ENCODE peak calls at places on chromosomes 12 and 14, in eight cellular contexts. One of them, this sample, is unnamed.
A peak's percentile ranks its signal among the peaks of the same experiment; 100 is the strongest.

GRCh38 chr14:64970776-64971451 is 1.2 kb downstream of the RAB15 start:
- DNase-seq in left lung: no peak
- DNase-seq in choroid plexus epithelial cell: no peak
- DNase-seq in heart right ventricle: no peak
- DNase-seq in body of pancreas: no peak
- DNase-seq in WERI-Rb-1: no peak
- DNase-seq in Panc1: no peak
- DNase-seq in heart left ventricle: no peak
- DNase-seq in this sample: no peak

GRCh38 chr12:89882757-89883156 is 174.1 kb upstream of the ATP2B1 start:
- DNase-seq in heart right ventricle: no peak
- DNase-seq in choroid plexus epithelial cell: no peak
- DNase-seq in left lung: no peak
- DNase-seq in body of pancreas: no peak
- DNase-seq in WERI-Rb-1: no peak
- DNase-seq in Panc1: no peak
- DNase-seq in heart left ventricle: no peak
- DNase-seq in this sample: no peak

GRCh38 chr14:22002860-22003284 is 329.3 kb upstream of the OR4E1 start:
- DNase-seq in left lung: no peak
- DNase-seq in heart right ventricle: no peak
- DNase-seq in body of pancreas: no peak
- DNase-seq in WERI-Rb-1: no peak
- DNase-seq in Panc1: no peak
- DNase-seq in choroid plexus epithelial cell: no peak
- DNase-seq in heart left ventricle: no peak
- DNase-seq in this sample: peak; percentile 13

GRCh38 chr14:97277711-97278110 is 480.5 kb downstream of the VRK1 start:
- DNase-seq in Panc1: no peak
- DNase-seq in heart right ventricle: no peak
- DNase-seq in WERI-Rb-1: no peak
- DNase-seq in body of pancreas: no peak
- DNase-seq in left lung: no peak
- DNase-seq in heart left ventricle: no peak
- DNase-seq in choroid plexus epithelial cell: no peak
- DNase-seq in this sample: no peak

GRCh38 chr12:87227157-87227556 is 802.0 kb downstream of the C12orf50 start:
- DNase-seq in Panc1: no peak
- DNase-seq in heart left ventricle: no peak
- DNase-seq in left lung: no peak
- DNase-seq in body of pancreas: no peak
- DNase-seq in heart right ventricle: no peak
- DNase-seq in WERI-Rb-1: no peak
- DNase-seq in choroid plexus epithelial cell: peak; percentile 80
- DNase-seq in this sample: no peak

GRCh38 chr12:49335955-49336644 is 888 bp downstream of the C1QL4 start:
- DNase-seq in left lung: no peak
- DNase-seq in Panc1: no peak
- DNase-seq in heart left ventricle: no peak
- DNase-seq in choroid plexus epithelial cell: no peak
- DNase-seq in heart right ventricle: no peak
- DNase-seq in WERI-Rb-1: no peak
- DNase-seq in body of pancreas: no peak
- DNase-seq in this sample: no peak

GRCh38 chr14:97723834-97724770 is 926.9 kb downstream of the VRK1 start:
- DNase-seq in WERI-Rb-1: no peak
- DNase-seq in heart right ventricle: no peak
- DNase-seq in left lung: no peak
- DNase-seq in heart left ventricle: no peak
- DNase-seq in Panc1: no peak
- DNase-seq in choroid plexus epithelial cell: no peak
- DNase-seq in body of pancreas: no peak
- DNase-seq in this sample: peak; percentile 54

GRCh38 chr12:75315518-75315917 is 14.6 kb downstream of the CAPS2 start:
- DNase-seq in left lung: no peak
- DNase-seq in heart right ventricle: no peak
- DNase-seq in choroid plexus epithelial cell: peak; percentile 75
- DNase-seq in WERI-Rb-1: no peak
- DNase-seq in body of pancreas: no peak
- DNase-seq in Panc1: no peak
- DNase-seq in heart left ventricle: no peak
- DNase-seq in this sample: no peak

GRCh38 chr12:127270193-127270592 is 996.8 kb upstream of the TMEM132C start:
- DNase-seq in left lung: no peak
- DNase-seq in choroid plexus epithelial cell: peak; percentile 73
- DNase-seq in WERI-Rb-1: no peak
- DNase-seq in heart right ventricle: no peak
- DNase-seq in Panc1: no peak
- DNase-seq in heart left ventricle: no peak
- DNase-seq in body of pancreas: no peak
- DNase-seq in this sample: no peak

GRCh38 chr12:8780389-8780788 is 42.0 kb upstream of the A2ML1 start:
- DNase-seq in Panc1: peak; percentile 2
- DNase-seq in heart right ventricle: no peak
- DNase-seq in left lung: no peak
- DNase-seq in body of pancreas: no peak
- DNase-seq in choroid plexus epithelial cell: peak; percentile 80
- DNase-seq in WERI-Rb-1: no peak
- DNase-seq in heart left ventricle: no peak
- DNase-seq in this sample: peak; percentile 35

GRCh38 chr12:114903394-114903748 is 219.4 kb upstream of the TBX3 start:
- DNase-seq in body of pancreas: no peak
- DNase-seq in choroid plexus epithelial cell: peak; percentile 46
- DNase-seq in heart left ventricle: no peak
- DNase-seq in left lung: no peak
- DNase-seq in heart right ventricle: no peak
- DNase-seq in WERI-Rb-1: no peak
- DNase-seq in Panc1: no peak
- DNase-seq in this sample: no peak

GRCh38 chr12:22518067-22518719 is 26.1 kb downstream of the C2CD5 start:
- DNase-seq in choroid plexus epithelial cell: peak; percentile 64
- DNase-seq in left lung: no peak
- DNase-seq in WERI-Rb-1: no peak
- DNase-seq in heart right ventricle: peak; percentile 47
- DNase-seq in body of pancreas: peak; percentile 83
- DNase-seq in Panc1: no peak
- DNase-seq in heart left ventricle: peak; percentile 54
- DNase-seq in this sample: no peak

GRCh38 chr12:85457026-85457425 is 177.0 kb downstream of the ALX1 start:
- DNase-seq in choroid plexus epithelial cell: no peak
- DNase-seq in heart right ventricle: no peak
- DNase-seq in left lung: no peak
- DNase-seq in heart left ventricle: no peak
- DNase-seq in WERI-Rb-1: no peak
- DNase-seq in Panc1: no peak
- DNase-seq in body of pancreas: no peak
- DNase-seq in this sample: no peak

GRCh38 chr12:52250048-52250990 is 17.3 kb downstream of the KRT7 start:
- DNase-seq in heart left ventricle: no peak
- DNase-seq in WERI-Rb-1: no peak
- DNase-seq in left lung: no peak
- DNase-seq in choroid plexus epithelial cell: no peak
- DNase-seq in Panc1: no peak
- DNase-seq in body of pancreas: peak; percentile 35
- DNase-seq in heart right ventricle: no peak
- DNase-seq in this sample: no peak

GRCh38 chr12:124109760-124110159 is 136.7 kb downstream of the ZNF664 start:
- DNase-seq in heart left ventricle: no peak
- DNase-seq in WERI-Rb-1: no peak
- DNase-seq in heart right ventricle: no peak
- DNase-seq in body of pancreas: no peak
- DNase-seq in choroid plexus epithelial cell: peak; percentile 42
- DNase-seq in Panc1: no peak
- DNase-seq in left lung: no peak
- DNase-seq in this sample: peak; percentile 68

GRCh38 chr12:57543666-57544065 is 3.3 kb downstream of the DCTN2 start:
- DNase-seq in WERI-Rb-1: no peak
- DNase-seq in heart left ventricle: no peak
- DNase-seq in left lung: no peak
- DNase-seq in body of pancreas: no peak
- DNase-seq in Panc1: no peak
- DNase-seq in heart right ventricle: no peak
- DNase-seq in choroid plexus epithelial cell: no peak
- DNase-seq in this sample: no peak

GRCh38 chr12:64895541-64895940 is 71.1 kb downstream of the TBC1D30 start:
- DNase-seq in WERI-Rb-1: no peak
- DNase-seq in left lung: no peak
- DNase-seq in Panc1: no peak
- DNase-seq in heart right ventricle: no peak
- DNase-seq in body of pancreas: no peak
- DNase-seq in choroid plexus epithelial cell: peak; percentile 19
- DNase-seq in heart left ventricle: no peak
- DNase-seq in this sample: no peak

GRCh38 chr12:108826115-108826806 is 31.1 kb downstream of the SSH1 start:
- DNase-seq in heart left ventricle: peak; percentile 78
- DNase-seq in body of pancreas: peak; percentile 31
- DNase-seq in WERI-Rb-1: peak; percentile 47
- DNase-seq in heart right ventricle: peak; percentile 81
- DNase-seq in left lung: no peak
- DNase-seq in Panc1: no peak
- DNase-seq in choroid plexus epithelial cell: peak; percentile 99
- DNase-seq in this sample: no peak

GRCh38 chr14:35341454-35342159 is 49.4 kb downstream of the PSMA6 start:
- DNase-seq in left lung: peak; percentile 95
- DNase-seq in heart right ventricle: peak; percentile 95
- DNase-seq in body of pancreas: peak; percentile 100
- DNase-seq in WERI-Rb-1: peak; percentile 89
- DNase-seq in choroid plexus epithelial cell: peak; percentile 50
- DNase-seq in Panc1: no peak
- DNase-seq in heart left ventricle: peak; percentile 98
- DNase-seq in this sample: no peak

GRCh38 chr14:35338731-35339405 is 46.7 kb downstream of the PSMA6 start:
- DNase-seq in left lung: no peak
- DNase-seq in heart left ventricle: no peak
- DNase-seq in Panc1: no peak
- DNase-seq in body of pancreas: no peak
- DNase-seq in WERI-Rb-1: no peak
- DNase-seq in heart right ventricle: no peak
- DNase-seq in choroid plexus epithelial cell: no peak
- DNase-seq in this sample: no peak

GRCh38 chr14:35339761-35340406 is 47.7 kb downstream of the PSMA6 start:
- DNase-seq in Panc1: no peak
- DNase-seq in heart right ventricle: no peak
- DNase-seq in heart left ventricle: no peak
- DNase-seq in body of pancreas: no peak
- DNase-seq in left lung: peak; percentile 84
- DNase-seq in choroid plexus epithelial cell: no peak
- DNase-seq in WERI-Rb-1: no peak
- DNase-seq in this sample: peak; percentile 48

GRCh38 chr14:35342160-35343010 is 50.2 kb downstream of the PSMA6 start:
- DNase-seq in body of pancreas: peak; percentile 79
- DNase-seq in heart right ventricle: peak; percentile 60
- DNase-seq in WERI-Rb-1: no peak
- DNase-seq in Panc1: no peak
- DNase-seq in heart left ventricle: peak; percentile 82
- DNase-seq in left lung: no peak
- DNase-seq in choroid plexus epithelial cell: no peak
- DNase-seq in this sample: no peak

GRCh38 chr14:35340616-35341453 is 48.7 kb downstream of the PSMA6 start:
- DNase-seq in Panc1: no peak
- DNase-seq in left lung: no peak
- DNase-seq in WERI-Rb-1: no peak
- DNase-seq in heart right ventricle: no peak
- DNase-seq in heart left ventricle: no peak
- DNase-seq in choroid plexus epithelial cell: no peak
- DNase-seq in body of pancreas: no peak
- DNase-seq in this sample: no peak
- H3K4me3 ChIP-seq in Panc1: no peak overlapping the region
- H3K4me3 ChIP-seq in left lung: no peak overlapping the region
- H3K4me3 ChIP-seq in WERI-Rb-1: no peak overlapping the region
- H3K4me3 ChIP-seq in heart right ventricle: peak overlapping the region; percentile 41
- H3K4me3 ChIP-seq in heart left ventricle: no peak overlapping the region
- H3K4me3 ChIP-seq in choroid plexus epithelial cell: no peak overlapping the region
- H3K4me3 ChIP-seq in body of pancreas: no peak overlapping the region
- H3K4me3 ChIP-seq in this sample: no peak overlapping the region

DNA sequence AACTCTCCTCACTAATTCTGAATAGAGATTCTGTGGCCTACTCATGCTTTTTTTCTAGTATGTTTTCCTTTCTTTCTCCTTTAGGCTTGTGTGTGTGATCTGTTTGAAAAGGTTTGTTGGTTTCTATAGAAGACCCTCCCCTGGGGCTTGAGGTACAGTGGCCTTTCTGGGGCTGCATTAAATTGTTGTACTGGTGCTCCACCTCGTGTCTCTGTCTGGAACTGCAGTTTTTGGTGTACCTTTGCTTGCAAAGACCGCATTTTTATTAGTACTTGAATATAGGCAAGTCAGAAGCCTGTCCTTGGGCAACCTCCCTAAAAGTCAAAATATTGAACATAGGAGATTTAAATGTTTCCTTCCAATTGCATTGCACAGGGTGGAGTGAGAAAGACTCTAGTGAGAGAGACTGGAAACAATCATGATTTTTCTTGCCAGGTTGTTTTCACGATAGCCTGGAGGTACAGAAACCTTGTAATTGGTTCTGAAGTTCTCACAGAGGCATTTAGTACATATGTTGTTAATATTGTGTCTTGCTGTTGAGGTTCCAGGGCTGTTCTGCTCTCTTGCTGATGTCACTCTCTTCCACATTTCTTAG is 39.0 kb downstream of the SLCO1B1 start:
- DNase-seq in heart left ventricle: no peak
- DNase-seq in choroid plexus epithelial cell: peak; percentile 69
- DNase-seq in WERI-Rb-1: peak; percentile 34
- DNase-seq in heart right ventricle: no peak
- DNase-seq in Panc1: peak; percentile 15
- DNase-seq in left lung: no peak
- DNase-seq in body of pancreas: peak; percentile 41
- DNase-seq in this sample: peak; percentile 63
- TF ChIP-seq CTCF in heart left ventricle: peak; percentile 33
- TF ChIP-seq CTCF in choroid plexus epithelial cell: peak; percentile 88
- TF ChIP-seq CTCF in WERI-Rb-1: peak; percentile 53
- TF ChIP-seq CTCF in heart right ventricle: peak; percentile 43
- TF ChIP-seq CTCF in Panc1: peak; percentile 68
- TF ChIP-seq CTCF in left lung: peak; percentile 43
- TF ChIP-seq CTCF in body of pancreas: peak; percentile 67
- TF ChIP-seq CTCF in this sample: peak; percentile 72

GRCh38 chr12:133058203-133059125 is 21.2 kb downstream of the ZNF84 start:
- DNase-seq in left lung: no peak
- DNase-seq in heart right ventricle: no peak
- DNase-seq in heart left ventricle: no peak
- DNase-seq in choroid plexus epithelial cell: peak; percentile 12
- DNase-seq in body of pancreas: no peak
- DNase-seq in Panc1: no peak
- DNase-seq in WERI-Rb-1: no peak
- DNase-seq in this sample: peak; percentile 6
- H3K4me3 ChIP-seq in left lung: no peak overlapping the region
- H3K4me3 ChIP-seq in heart right ventricle: no peak overlapping the region
- H3K4me3 ChIP-seq in heart left ventricle: no peak overlapping the region
- H3K4me3 ChIP-seq in choroid plexus epithelial cell: no peak overlapping the region
- H3K4me3 ChIP-seq in body of pancreas: no peak overlapping the region
- H3K4me3 ChIP-seq in Panc1: no peak overlapping the region
- H3K4me3 ChIP-seq in WERI-Rb-1: no peak overlapping the region
- H3K4me3 ChIP-seq in this sample: no peak overlapping the region

DNA sequence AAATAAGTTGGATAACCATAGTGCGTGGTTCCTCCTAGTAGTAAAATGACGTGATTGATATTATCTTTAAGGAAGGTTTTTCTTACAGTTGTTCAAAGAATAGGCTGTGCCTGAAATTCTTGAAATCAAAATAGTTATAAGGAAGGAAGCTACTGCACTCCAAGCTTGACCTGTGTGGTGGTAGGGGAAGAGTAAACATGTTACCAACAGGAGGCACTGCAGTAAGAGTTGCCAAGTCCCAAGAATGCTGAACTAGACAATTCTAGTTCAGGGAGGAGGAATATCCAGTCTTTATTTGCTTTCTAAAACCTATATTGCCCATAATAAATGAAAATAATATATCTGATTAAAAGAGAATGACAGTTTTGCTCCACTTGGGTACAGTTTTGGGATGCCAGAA is 764.5 kb downstream of the TMTC2 start:
- DNase-seq in choroid plexus epithelial cell: no peak
- DNase-seq in heart right ventricle: no peak
- DNase-seq in Panc1: no peak
- DNase-seq in WERI-Rb-1: no peak
- DNase-seq in left lung: no peak
- DNase-seq in heart left ventricle: no peak
- DNase-seq in body of pancreas: no peak
- DNase-seq in this sample: no peak
- TF ChIP-seq CTCF in choroid plexus epithelial cell: no peak
- TF ChIP-seq CTCF in heart right ventricle: no peak
- TF ChIP-seq CTCF in Panc1: no peak
- TF ChIP-seq CTCF in WERI-Rb-1: no peak
- TF ChIP-seq CTCF in left lung: no peak
- TF ChIP-seq CTCF in heart left ventricle: no peak
- TF ChIP-seq CTCF in body of pancreas: no peak
- TF ChIP-seq CTCF in this sample: no peak

This sample was measured in GM12865.